ENCODE peak calls at places on chromosomes 4 and X, in ten cellular contexts. A is A549, G is sigmoid colon, E is HepG2, W is tibial nerve, L is K562, Y is body of pancreas, O is Peyer's patch, I is right lobe of liver, C is prostate gland. F is an unnamed sample.

GRCh38 chr4:160848901-160849735 is 1314.7 kb downstream of the FSTL5 start:
- DNase-seq in A (no peak), G (no peak), E (no peak), W (no peak), L (no peak), Y (no peak), O (no peak), I (no peak), C (no peak), F (no peak)

GRCh38 chr4:99033956-99034355 is 38.4 kb downstream of the METAP1 start:
- DNase-seq in A (no peak), G (no peak), E (no peak), W (no peak), L (no peak), Y (no peak), O (no peak), I (no peak), C (no peak), F (no peak)

GRCh38 chrX:3244955-3245354 is 101.5 kb downstream of the MXRA5 start:
- DNase-seq in A (no peak), G (no peak), E (no peak), W (no peak), L (no peak), Y (no peak), O (no peak), I (no peak), C (no peak), F (peak; percentile 1)

GRCh38 chr4:76198411-76199237 is 15.0 kb downstream of the SCARB2 start:
- DNase-seq in A (no peak), G (peak; percentile 94), E (no peak), W (peak; percentile 48), L (peak; percentile 27), Y (peak; percentile 66), O (peak; percentile 82), I (peak; percentile 65), C (peak; percentile 90), F (peak; percentile 76)

GRCh38 chrX:107451754-107452153 is 2.3 kb downstream of the FRMPD3 start:
- DNase-seq in A (no peak), G (no peak), E (no peak), W (no peak), L (no peak), Y (no peak), O (no peak), I (no peak), C (no peak), F (no peak)

GRCh38 chrX:71577682-71578081 is 555 bp upstream of the GCNA start:
- DNase-seq in A (no peak), G (no peak), E (no peak), W (no peak), L (no peak), Y (no peak), O (no peak), I (no peak), C (no peak), F (no peak)

GRCh38 chr4:40199179-40199670 is 2.4 kb downstream of the RHOH start:
- DNase-seq in A (no peak), G (no peak), E (no peak), W (no peak), L (no peak), Y (no peak), O (peak; percentile 60), I (no peak), C (no peak), F (no peak)

GRCh38 chrX:49958727-49959126 is 36.3 kb downstream of the CLCN5 start:
- DNase-seq in A (no peak), G (no peak), E (no peak), W (no peak), L (no peak), Y (no peak), O (no peak), I (no peak), C (no peak), F (no peak)

GRCh38 chr4:150366487-150366999 is 215.4 kb upstream of the MAB21L2 start:
- DNase-seq in A (no peak), G (no peak), E (no peak), W (no peak), L (no peak), Y (no peak), O (no peak), I (no peak), C (no peak), F (no peak)

GRCh38 chr4:3073158-3074077 is 920 bp downstream of the HTT-AS start:
- DNase-seq in A (no peak), G (peak; percentile 74), E (peak; percentile 74), W (no peak), L (no peak), Y (peak; percentile 30), O (peak; percentile 52), I (peak; percentile 71), C (peak; percentile 15), F (peak; percentile 22)

GRCh38 chr4:3074078-3074845 is at the start of the genes HTT and HTT-AS:
- DNase-seq in A (peak; percentile 72), G (peak; percentile 98), E (peak; percentile 86), W (peak; percentile 96), L (peak; percentile 98), Y (peak; percentile 98), O (peak; percentile 99), I (peak; percentile 99), C (peak; percentile 95), F (peak; percentile 97)

GRCh38 chr4:3077796-3078195 is 3.3 kb downstream of the HTT start:
- DNase-seq in A (no peak), G (no peak), E (no peak), W (no peak), L (no peak), Y (no peak), O (peak; percentile 62), I (no peak), C (no peak), F (no peak)

GRCh38 chr4:3075652-3075981 is 1.1 kb downstream of the HTT start:
- DNase-seq in A (no peak), G (no peak), E (no peak), W (no peak), L (peak; percentile 63), Y (no peak), O (no peak), I (no peak), C (no peak), F (no peak)

GRCh38 chr4:3074846-3075651 is 568 bp downstream of the HTT start:
- DNase-seq in A (peak; percentile 37), G (peak; percentile 73), E (peak; percentile 65), W (no peak), L (peak; percentile 70), Y (peak; percentile 39), O (peak; percentile 71), I (peak; percentile 67), C (peak; percentile 48), F (peak; percentile 93)
- TF ChIP-seq POLR2A in A (no peak), G (no peak), E (no peak), W (peak; percentile 47), L (no peak), Y (no peak), O (no peak), I (peak; percentile 32), C (peak; percentile 54), F (peak; percentile 32)

GRCh38 chr4:67126115-67126514 is 419.2 kb downstream of the CENPC start:
- DNase-seq in A (no peak), G (no peak), E (no peak), W (no peak), L (no peak), Y (no peak), O (no peak), I (no peak), C (no peak), F (no peak)

GRCh38 chr4:67122029-67122428 is 423.3 kb downstream of the CENPC start:
- DNase-seq in A (no peak), G (no peak), E (peak; percentile 13), W (no peak), L (no peak), Y (no peak), O (no peak), I (no peak), C (no peak), F (peak; percentile 3)
- TF ChIP-seq CTCF in A (no peak), G (no peak), E (peak; percentile 41), W (no peak), L (peak; percentile 7), Y (no peak), O (no peak), I (no peak), C (no peak), F (peak; percentile 20)

GRCh38 chrX:153828723-153829548 is 1.4 kb downstream of the PDZD4 start:
- DNase-seq in A (no peak), G (peak; percentile 52), E (peak; percentile 2), W (no peak), L (no peak), Y (no peak), O (no peak), I (no peak), C (no peak), F (no peak)

GRCh38 chrX:153829799-153830631 is at the start of gene PDZD4:
- DNase-seq in A (no peak), G (peak; percentile 59), E (no peak), W (no peak), L (peak; percentile 72), Y (no peak), O (no peak), I (no peak), C (no peak), F (peak; percentile 27)

GRCh38 chrX:153829549-153829798 is 870 bp downstream of the PDZD4 start:
- DNase-seq in A (no peak), G (peak; percentile 56), E (no peak), W (no peak), L (no peak), Y (no peak), O (no peak), I (no peak), C (no peak), F (no peak)

GRCh38 chrX:153831435-153832150 is 1.2 kb upstream of the PDZD4 start:
- DNase-seq in A (no peak), G (peak; percentile 50), E (no peak), W (no peak), L (no peak), Y (no peak), O (no peak), I (no peak), C (no peak), F (peak; percentile 77)

DNA sequence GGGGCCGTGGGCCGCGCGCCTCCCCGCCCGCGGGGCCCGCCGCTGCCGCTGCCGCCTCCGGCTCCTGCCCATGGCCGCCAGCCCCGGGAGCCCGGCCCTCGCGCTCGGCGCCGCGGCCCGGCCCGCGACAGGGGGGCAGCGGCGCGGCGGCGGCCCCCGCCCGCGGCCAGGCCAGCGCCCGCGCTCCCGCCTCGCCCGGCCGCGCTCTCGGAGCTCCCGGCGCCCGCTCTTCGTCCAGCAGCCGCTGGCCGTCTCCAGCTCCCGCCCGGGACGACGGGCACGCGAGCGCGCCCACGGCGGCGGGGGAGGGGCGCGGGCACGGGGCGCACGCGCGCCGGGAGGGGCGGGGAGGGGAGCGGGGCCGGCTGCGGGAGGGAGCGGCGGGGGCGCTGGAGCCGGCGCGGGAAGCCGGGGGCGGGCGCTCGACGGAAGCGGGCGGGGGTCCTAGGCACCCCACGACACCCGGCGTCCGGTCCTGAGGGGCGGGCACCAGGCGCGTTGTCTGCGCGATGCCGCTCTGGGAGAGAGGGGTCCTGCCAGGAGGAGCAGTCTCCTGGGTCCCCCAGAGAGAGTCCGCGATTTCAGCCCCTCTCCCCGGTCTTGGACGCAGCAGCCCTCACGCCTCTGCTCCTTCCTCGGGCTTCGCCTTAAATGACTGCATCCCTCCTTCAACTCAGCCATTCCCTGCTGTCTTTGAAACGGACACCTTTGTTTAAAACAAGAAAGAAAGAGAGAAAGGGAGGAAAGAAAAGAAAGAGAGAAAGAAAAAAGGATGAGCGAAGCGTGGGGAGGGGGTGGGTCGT is 489 bp upstream of the PDZD4 start:
- DNase-seq in A (no peak), G (no peak), E (no peak), W (no peak), L (no peak), Y (no peak), O (no peak), I (no peak), C (no peak), F (no peak)
- H3K4me3 ChIP-seq in A (peak overlapping the region; percentile 60), G (peak overlapping the region; percentile 50), E (no peak overlapping the region), W (no peak overlapping the region), L (no peak overlapping the region), Y (no peak overlapping the region), O (peak overlapping the region; percentile 45), I (no peak overlapping the region), C (no peak overlapping the region), F (no peak overlapping the region)

GRCh38 chrX:86047174-86047991 is at the start of gene CHM:
- DNase-seq in A (peak; percentile 75), G (peak; percentile 77), E (peak; percentile 80), W (peak; percentile 14), L (peak; percentile 67), Y (peak; percentile 52), O (peak; percentile 81), I (peak; percentile 60), C (peak; percentile 75), F (peak; percentile 81)
- TF ChIP-seq POLR2A in A (peak; percentile 35), G (no peak), E (peak; percentile 63), W (peak; percentile 57), L (peak; percentile 82), Y (no peak), O (no peak), I (peak; percentile 45), C (peak; percentile 22), F (peak; percentile 59)

F was measured in NB4.